ENCODE peak calls at places on chromosomes 6 and 20, in four cellular contexts. R, M, Z and G are unnamed samples.
A peak's percentile ranks its signal among the peaks of the same experiment; 100 is the strongest.

GRCh38 chr6:150755042-150755441 is 110.5 kb upstream of the MTHFD1L start:
- DNase-seq in Z (no peak), M (no peak), R (no peak), G (no peak)

GRCh38 chr20:57669626-57670025 is 40.2 kb downstream of the PMEPA1 start:
- DNase-seq in R (no peak), Z (no peak), M (no peak), G (no peak)

GRCh38 chr20:32727663-32728062 is 15.6 kb downstream of the COMMD7 start:
- DNase-seq in Z (no peak), M (no peak), R (peak; percentile 93), G (peak; percentile 48)

GRCh38 chr6:147549531-147549930 is 41.0 kb downstream of the SAMD5 start:
- DNase-seq in M (no peak), Z (no peak), R (peak; percentile 55), G (no peak)

GRCh38 chr6:44404022-44404714 is 16.7 kb downstream of the CDC5L start:
- DNase-seq in R (no peak), Z (no peak), M (no peak), G (no peak)

GRCh38 chr6:105099371-105099770 is 80.4 kb downstream of the POPDC3 start:
- DNase-seq in M (no peak), Z (no peak), R (no peak), G (no peak)

GRCh38 chr6:154766993-154767392 is 33.8 kb downstream of the SCAF8 start:
- DNase-seq in M (no peak), Z (no peak), R (peak; percentile 4), G (no peak)

GRCh38 chr6:82494367-82494766 is 130.8 kb downstream of the TPBG start:
- DNase-seq in M (no peak), R (no peak), Z (no peak), G (peak; percentile 16)

GRCh38 chr6:132021552-132022375 is 70.6 kb upstream of the CCN2 start:
- DNase-seq in Z (no peak), R (no peak), M (no peak), G (peak; percentile 57)

GRCh38 chr6:158514991-158515390 is 44.9 kb upstream of the TMEM181 start:
- DNase-seq in Z (no peak), R (no peak), M (no peak), G (no peak)
- H4K5ac ChIP-seq in Z (no peak overlapping the region), R (no peak overlapping the region), M (no peak overlapping the region), G (no peak overlapping the region)

GRCh38 chr20:63792866-63793265 is 38.2 kb downstream of the ZBTB46 start:
- DNase-seq in M (no peak), Z (no peak), R (no peak), G (no peak)
- H3K27ac ChIP-seq in M (no peak overlapping the region), Z (no peak overlapping the region), R (no peak overlapping the region), G (no peak overlapping the region)

DNA sequence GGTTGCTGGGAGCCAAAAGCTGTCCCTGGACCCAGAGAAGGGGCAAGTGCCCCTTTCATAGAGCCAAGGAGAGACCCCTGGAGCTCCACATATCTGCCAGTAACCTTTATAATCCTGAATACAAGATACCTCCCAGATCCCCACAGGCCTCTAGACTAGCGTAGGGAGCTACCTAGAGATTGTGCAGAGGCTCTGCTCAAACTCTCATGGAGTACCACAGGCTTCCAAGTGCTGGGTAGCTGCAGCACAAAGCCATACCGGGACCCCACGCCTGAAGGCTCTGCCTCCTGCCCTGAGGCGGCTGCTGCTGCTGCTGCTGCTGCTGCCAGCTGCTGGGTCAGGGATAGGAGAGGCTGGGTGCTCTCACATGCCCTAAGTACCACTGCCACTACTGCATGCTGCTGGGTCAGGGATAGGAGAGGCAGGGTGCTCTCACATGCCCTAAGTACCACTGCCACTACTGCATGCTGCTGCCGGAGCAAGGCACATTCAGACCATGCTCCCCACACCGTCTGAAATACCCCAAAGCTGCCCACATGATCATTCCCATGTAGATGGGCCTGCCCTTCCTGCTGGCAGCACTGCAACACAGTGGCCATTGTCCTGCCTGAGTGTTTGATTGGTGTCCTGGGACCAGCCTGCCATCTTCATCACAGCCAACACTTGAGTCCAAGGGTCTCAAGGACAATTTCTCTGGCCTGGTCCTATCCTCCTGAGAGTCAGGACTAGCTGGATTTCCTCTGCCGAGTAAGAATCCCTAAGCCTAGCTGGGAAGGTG is 1434.3 kb upstream of the ADGRB3 start:
- DNase-seq in R (no peak), Z (no peak), M (no peak), G (no peak)
- H4K8ac ChIP-seq in R (no peak overlapping the region), Z (peak overlapping the region; percentile 9), M (no peak overlapping the region), G (no peak overlapping the region)

GRCh38 chr20:34177060-34177459 is 64.2 kb upstream of the ASIP start:
- DNase-seq in Z (no peak), M (no peak), R (no peak), G (no peak)

GRCh38 chr20:34180460-34181108 is 60.6 kb upstream of the ASIP start:
- DNase-seq in M (no peak), Z (no peak), R (no peak), G (no peak)

GRCh38 chr20:34179636-34180360 is 61.4 kb upstream of the ASIP start:
- DNase-seq in R (no peak), M (no peak), Z (no peak), G (no peak)

GRCh38 chr20:34185766-34186620 is 55.2 kb upstream of the ASIP start:
- DNase-seq in Z (no peak), R (no peak), M (no peak), G (no peak)

GRCh38 chr20:34181484-34181883 is 59.7 kb upstream of the ASIP start:
- DNase-seq in Z (no peak), M (no peak), R (no peak), G (no peak)
- H4K5ac ChIP-seq in Z (no peak overlapping the region), M (no peak overlapping the region), R (no peak overlapping the region), G (no peak overlapping the region)

DNA sequence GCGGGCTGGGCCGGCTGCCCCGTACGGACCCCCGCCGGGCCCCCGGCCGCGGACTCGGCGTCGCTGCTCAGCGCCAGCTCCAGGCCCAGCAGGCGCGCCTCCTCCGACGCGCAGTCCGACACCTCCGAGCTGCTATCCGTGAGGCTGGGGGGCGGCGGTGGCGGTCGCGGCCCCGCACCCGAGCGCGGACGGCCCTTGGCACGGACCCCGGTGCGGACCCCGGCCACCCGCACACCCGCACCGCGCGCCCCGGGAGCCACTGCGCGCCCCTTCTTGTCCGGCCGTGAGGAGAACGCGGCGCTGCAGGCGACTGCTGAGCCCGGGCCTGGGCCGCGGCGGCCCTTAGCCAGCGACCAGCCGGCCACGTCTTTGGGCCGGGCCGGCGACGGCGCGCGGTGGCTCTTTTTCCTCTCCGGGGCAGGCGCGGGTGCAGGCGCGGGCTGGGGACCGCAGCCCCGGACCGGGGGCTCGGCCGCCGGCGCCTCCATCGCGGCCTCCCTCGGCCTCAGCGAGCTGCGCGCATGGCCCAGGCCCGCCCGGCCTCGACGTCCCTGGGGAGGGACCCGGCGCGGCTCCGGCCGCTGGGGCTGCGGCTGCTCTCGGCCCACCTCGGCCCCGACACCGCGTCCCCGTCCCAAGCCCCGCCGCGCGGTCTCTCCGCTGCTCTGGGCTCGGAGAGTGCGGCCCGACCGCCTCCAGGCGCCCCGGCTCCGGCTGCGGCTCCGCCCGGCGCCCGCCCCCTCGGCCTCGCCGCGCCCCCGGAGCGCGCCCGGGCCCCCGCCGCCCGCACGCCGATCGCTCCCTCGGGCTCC is 12.9 kb upstream of the TLDC2 start:
- DNase-seq in R (no peak), M (no peak), Z (peak; percentile 64), G (no peak)
- H3K27ac ChIP-seq in R (peak overlapping the region; percentile 34), M (no peak overlapping the region), Z (no peak overlapping the region), G (peak overlapping the region; percentile 35)

GRCh38 chr6:47308223-47308567 is 1.5 kb downstream of the TNFRSF21 start:
- DNase-seq in M (no peak), R (no peak), Z (no peak), G (no peak)

GRCh38 chr6:47309326-47310130 is at the start of gene TNFRSF21:
- DNase-seq in M (peak; percentile 96), R (peak; percentile 82), Z (peak; percentile 96), G (peak; percentile 97)

GRCh38 chr6:47306887-47307286 is 2.8 kb downstream of the TNFRSF21 start:
- DNase-seq in R (no peak), Z (no peak), M (no peak), G (no peak)

GRCh38 chr6:47308674-47309325 is 905 bp downstream of the TNFRSF21 start:
- DNase-seq in R (peak; percentile 19), Z (peak; percentile 77), M (peak; percentile 46), G (peak; percentile 45)

GRCh38 chr6:47307362-47308222 is 2.1 kb downstream of the TNFRSF21 start:
- DNase-seq in Z (no peak), M (no peak), R (no peak), G (no peak)
- H4K8ac ChIP-seq in Z (no peak overlapping the region), M (no peak overlapping the region), R (no peak overlapping the region), G (no peak overlapping the region)

DNA sequence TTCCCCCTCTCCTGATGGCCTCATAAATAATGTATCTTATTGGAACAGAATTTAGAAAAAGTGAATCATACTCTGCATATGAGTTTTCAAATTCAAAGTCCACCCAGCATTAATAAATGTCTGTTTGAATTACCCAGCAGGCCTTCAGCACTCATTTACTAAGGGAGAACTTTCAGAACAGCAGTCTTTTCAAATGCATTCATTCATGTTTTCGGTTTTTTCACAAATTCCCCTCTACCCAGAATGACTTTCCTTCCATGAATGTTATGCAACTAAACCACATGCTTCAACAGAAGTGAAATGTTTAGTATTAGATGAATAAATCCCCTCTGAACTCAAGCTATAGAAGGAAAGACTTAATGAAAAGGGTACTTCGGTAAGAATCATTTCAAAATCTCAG is 92.4 kb downstream of the RTN4IP1 start:
- DNase-seq in R (peak; percentile 41), M (no peak), Z (no peak), G (no peak)
- H4K5ac ChIP-seq in R (no peak overlapping the region), M (no peak overlapping the region), Z (no peak overlapping the region), G (no peak overlapping the region)

GRCh38 chr20:611843-612185 is 1.7 kb upstream of the TCF15 start:
- DNase-seq in M (no peak), Z (no peak), R (no peak), G (peak; percentile 66)

GRCh38 chr20:608970-609369 is 1.1 kb downstream of the TCF15 start:
- DNase-seq in R (no peak), M (no peak), Z (no peak), G (no peak)

GRCh38 chr20:610130-611046 is at the start of gene TCF15:
- DNase-seq in R (no peak), Z (peak; percentile 81), M (peak; percentile 72), G (peak; percentile 78)

GRCh38 chr20:609371-609964 is 641 bp downstream of the TCF15 start:
- DNase-seq in Z (peak; percentile 60), R (no peak), M (no peak), G (no peak)

DNA sequence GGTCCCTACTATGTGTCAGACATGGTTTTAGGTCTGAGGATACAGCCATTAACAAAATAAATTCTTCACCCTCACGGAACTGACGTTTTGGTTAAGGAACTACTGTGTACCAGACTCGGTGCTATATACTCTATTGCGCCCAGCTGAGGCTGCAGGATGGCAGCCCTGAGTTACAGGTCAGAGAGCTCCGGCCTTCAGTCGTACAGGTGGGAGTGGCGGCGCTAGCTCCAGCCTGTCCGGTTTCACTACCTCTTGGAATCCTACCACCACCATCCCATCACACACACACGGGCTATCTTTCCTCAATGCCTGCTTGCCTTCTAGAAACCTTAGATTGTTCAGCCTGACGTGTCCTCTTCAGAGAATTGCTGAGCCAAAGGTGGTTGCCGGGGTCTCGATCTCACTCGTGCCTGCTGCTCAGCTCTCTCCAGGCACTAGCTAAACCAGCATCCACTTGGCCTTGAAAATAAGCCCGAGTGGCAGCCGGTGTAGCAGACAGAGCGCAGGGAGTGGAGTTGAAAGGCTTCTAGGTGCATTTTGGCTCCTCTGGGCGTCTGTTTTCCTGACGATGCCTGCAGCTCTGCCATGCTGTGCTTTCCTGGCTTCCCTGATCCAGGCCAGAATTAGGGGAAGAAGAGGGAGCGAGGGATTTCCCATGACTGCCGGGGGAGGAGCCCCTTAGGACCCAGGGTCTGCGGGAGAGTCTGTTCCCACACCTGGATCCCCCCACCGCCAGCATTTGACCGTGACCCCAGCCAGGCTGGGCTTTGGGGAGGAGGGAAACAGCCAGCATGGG is 1.1 kb upstream of the TCF15 start:
- DNase-seq in R (no peak), Z (no peak), M (no peak), G (no peak)
- H3K27ac ChIP-seq in R (no peak overlapping the region), Z (no peak overlapping the region), M (no peak overlapping the region), G (no peak overlapping the region)